ENCODE peak calls at places on chromosomes 7 and 10, in five cellular contexts. K, X, P, J and U are unnamed samples.

GRCh38 chr10:98675902-98676301 is 229.2 kb upstream of the HPS1 start:
- DNase-seq in K (no peak), J (no peak), P (no peak), X (no peak), U (no peak)

GRCh38 chr10:129966370-129966769 is 2.3 kb upstream of the EBF3 start:
- DNase-seq in J (no peak), K (no peak), P (no peak), X (no peak), U (no peak)

GRCh38 chr7:2032876-2033407 is 199.8 kb downstream of the MAD1L1 start:
- DNase-seq in K (no peak), X (no peak), P (no peak), J (no peak), U (no peak)

GRCh38 chr10:88932539-88933256 is 19.9 kb downstream of the ACTA2 start:
- DNase-seq in J (peak; percentile 76), K (no peak), P (peak; percentile 85), X (peak; percentile 87), U (peak; percentile 54)

GRCh38 chr10:44933117-44933450 is 21.9 kb downstream of the TMEM72 start:
- DNase-seq in P (no peak), X (no peak), J (no peak), K (no peak), U (no peak)

GRCh38 chr7:139572704-139573395 is 49.4 kb downstream of the CLEC2L start:
- DNase-seq in K (no peak), J (no peak), P (no peak), X (no peak), U (no peak)

GRCh38 chr7:113872981-113873380 is 45.8 kb downstream of the PPP1R3A start:
- DNase-seq in J (no peak), P (no peak), K (no peak), X (no peak), U (no peak)

GRCh38 chr7:94289071-94289470 is 105.6 kb upstream of the COL1A2 start:
- DNase-seq in K (peak; percentile 59), J (peak; percentile 86), X (no peak), P (peak; percentile 4), U (no peak)

GRCh38 chr10:123069271-123069670 is 60.5 kb downstream of the ACADSB start:
- DNase-seq in J (no peak), X (no peak), K (no peak), P (no peak), U (no peak)

GRCh38 chr7:50226669-50227068 is 77.8 kb upstream of the IKZF1 start:
- DNase-seq in X (no peak), K (no peak), P (no peak), J (no peak), U (no peak)

GRCh38 chr10:117299435-117299834 is 58.5 kb downstream of the SLC18A2 start:
- DNase-seq in K (no peak), P (no peak), J (no peak), X (no peak), U (no peak)

GRCh38 chr10:107733731-107734130 is 569.2 kb upstream of the SORCS1 start:
- DNase-seq in P (no peak), X (no peak), K (no peak), J (no peak), U (no peak)

GRCh38 chr10:95415631-95416031 is 124.8 kb upstream of the PDLIM1 start:
- DNase-seq in P (no peak), J (no peak), K (no peak), X (no peak), U (no peak)
- H3K27ac ChIP-seq in P (no peak overlapping the region), J (no peak overlapping the region), K (no peak overlapping the region), X (no peak overlapping the region), U (no peak overlapping the region)

GRCh38 chr10:108755661-108756060 is 1167.7 kb downstream of the XPNPEP1 start:
- DNase-seq in X (no peak), J (no peak), P (no peak), K (no peak), U (no peak)
- H3K9me3 ChIP-seq in X (peaks cover 24% of the 10 kb centered on the region), J (no peaks in the 10 kb centered on the region), P (no peaks in the 10 kb centered on the region), K (no peaks in the 10 kb centered on the region), U (no peaks in the 10 kb centered on the region)

DNA sequence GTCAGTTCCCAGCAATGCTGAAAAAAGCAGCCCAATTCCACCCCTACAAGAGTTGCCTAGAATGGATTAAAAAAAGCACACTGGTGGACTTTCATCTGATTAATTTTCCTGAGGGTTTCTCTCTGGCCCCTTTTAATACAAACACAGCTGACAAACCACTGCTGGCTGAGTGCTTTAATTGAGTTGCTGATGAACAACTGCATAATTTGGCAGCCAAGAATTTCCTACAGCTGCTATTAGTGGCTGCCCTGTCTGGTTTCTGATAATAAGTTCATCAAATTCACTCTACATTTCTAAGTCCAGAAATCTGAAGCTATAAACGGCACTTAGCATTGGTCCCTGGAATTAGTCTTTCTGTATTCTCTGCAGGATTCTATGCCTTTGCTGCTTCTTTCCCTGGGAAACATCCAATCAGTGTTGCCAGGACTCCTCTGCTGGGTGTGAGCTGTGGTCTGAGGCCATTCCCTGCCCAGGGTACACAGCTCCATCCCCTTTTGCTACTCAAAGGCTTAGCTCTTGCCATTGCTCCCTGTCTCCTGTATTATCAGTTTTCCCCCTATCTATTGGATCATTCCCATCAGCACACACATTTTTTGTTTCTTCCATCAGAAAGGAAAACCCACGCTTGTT is 110.6 kb downstream of the LSM5 start:
- DNase-seq in J (no peak), P (no peak), X (no peak), K (no peak), U (no peak)
- H3K27ac ChIP-seq in J (no peak overlapping the region), P (no peak overlapping the region), X (no peak overlapping the region), K (no peak overlapping the region), U (no peak overlapping the region)

GRCh38 chr7:158378978-158379377 is 208.6 kb downstream of the PTPRN2 start:
- DNase-seq in K (no peak), J (no peak), X (no peak), P (no peak), U (no peak)

GRCh38 chr7:158381956-158382355 is 205.7 kb downstream of the PTPRN2 start:
- DNase-seq in K (no peak), X (no peak), P (no peak), J (no peak), U (no peak)

GRCh38 chr7:158375034-158375433 is 212.6 kb downstream of the PTPRN2 start:
- DNase-seq in P (no peak), X (no peak), J (no peak), K (no peak), U (no peak)

GRCh38 chr7:158374586-158374985 is 213.0 kb downstream of the PTPRN2 start:
- DNase-seq in J (no peak), X (no peak), K (no peak), P (no peak), U (no peak)

GRCh38 chr7:158377800-158378623 is 209.6 kb downstream of the PTPRN2 start:
- DNase-seq in X (no peak), J (no peak), K (no peak), P (no peak), U (no peak)
- H3K9me3 ChIP-seq in X (no peaks in the 10 kb centered on the region), J (no peaks in the 10 kb centered on the region), K (peaks cover 14% of the 10 kb centered on the region), P (no peaks in the 10 kb centered on the region), U (no peaks in the 10 kb centered on the region)

GRCh38 chr7:101906291-101907260 is 89.2 kb downstream of the CUX1 start:
- DNase-seq in J (no peak), X (no peak), K (no peak), P (no peak), U (no peak)
- H3K27ac ChIP-seq in J (peak overlapping the region; percentile 29), X (no peak overlapping the region), K (no peak overlapping the region), P (no peak overlapping the region), U (no peak overlapping the region)

GRCh38 chr7:135160858-135161653 is 9.5 kb downstream of the CYREN start:
- DNase-seq in X (no peak), K (no peak), P (peak; percentile 70), J (no peak), U (no peak)
- H3K9me3 ChIP-seq in X (peaks cover 18% of the 10 kb centered on the region), K (peaks cover 20% of the 10 kb centered on the region), P (peaks cover 42% of the 10 kb centered on the region), J (peaks cover 36% of the 10 kb centered on the region), U (peaks cover 4% of the 10 kb centered on the region)